ENCODE peak calls at places on chromosomes 12 and 14, in six cellular contexts. J is stomach, X is cardiac fibroblast, K is choroid plexus epithelial cell, P is left ventricle myocardium inferior, A is endothelial cell. N is an unnamed sample.

GRCh38 chr14:69650948-69651369 is 39.6 kb downstream of the SUSD6 start:
- DNase-seq in J (no peak), P (no peak), K (no peak), X (peak; percentile 65), A (no peak), N (no peak)

GRCh38 chr12:24366514-24366913 is 417.0 kb upstream of the SOX5 start:
- DNase-seq in A (no peak), X (no peak), K (no peak), P (no peak), J (no peak), N (no peak)

GRCh38 chr12:49055978-49056754 is 4.4 kb downstream of the KMT2D start:
- DNase-seq in J (peak; percentile 56), P (peak; percentile 45), A (peak; percentile 59), K (peak; percentile 91), X (peak; percentile 89), N (peak; percentile 91)

GRCh38 chr14:100666403-100666802 is 60.3 kb upstream of the DLK1 start:
- DNase-seq in K (no peak), A (no peak), P (no peak), J (no peak), X (no peak), N (no peak)

GRCh38 chr12:118635276-118635675 is 258.9 kb downstream of the SUDS3 start:
- DNase-seq in K (no peak), X (no peak), J (no peak), A (no peak), P (no peak), N (no peak)

GRCh38 chr12:46373303-46374182 is 970 bp upstream of the SLC38A2 start:
- DNase-seq in K (peak; percentile 73), J (peak; percentile 51), P (peak; percentile 51), A (peak; percentile 67), X (peak; percentile 62), N (peak; percentile 46)

GRCh38 chr14:102171173-102172020 is 31.7 kb downstream of the WDR20 start:
- DNase-seq in X (peak; percentile 22), A (no peak), J (no peak), P (no peak), K (no peak), N (no peak)

GRCh38 chr12:89690925-89691324 is 17.7 kb downstream of the ATP2B1 start:
- DNase-seq in K (no peak), X (peak; percentile 38), P (no peak), J (no peak), A (no peak), N (no peak)

GRCh38 chr12:49362077-49362476 is 5.2 kb upstream of the SPATS2 start:
- DNase-seq in A (no peak), X (no peak), K (no peak), J (no peak), P (no peak), N (no peak)

GRCh38 chr14:36690301-36691020 is 28.8 kb downstream of the PAX9 start:
- DNase-seq in P (no peak), K (peak; percentile 18), A (no peak), J (no peak), X (peak; percentile 18), N (no peak)

GRCh38 chr14:70078329-70078728 is 110.4 kb downstream of the SLC8A3 start:
- DNase-seq in J (no peak), X (no peak), A (no peak), P (no peak), K (no peak), N (no peak)

GRCh38 chr12:6672143-6672542 is 9.2 kb upstream of the ING4 start:
- DNase-seq in K (no peak), J (no peak), X (no peak), A (no peak), P (no peak), N (no peak)

GRCh38 chr14:76844223-76844622 is 18.0 kb downstream of the LRRC74A start:
- DNase-seq in X (peak; percentile 85), J (peak; percentile 32), P (peak; percentile 70), K (peak; percentile 44), A (peak; percentile 61), N (no peak)

GRCh38 chr12:65171073-65171472 is 1.7 kb downstream of the LEMD3 start:
- DNase-seq in A (no peak), J (no peak), X (peak; percentile 34), P (no peak), K (peak; percentile 12), N (no peak)

GRCh38 chr14:70916300-70916699 is 9.0 kb downstream of the PCNX1 start:
- DNase-seq in P (no peak), K (no peak), X (no peak), A (no peak), J (no peak), N (no peak)

GRCh38 chr12:69287556-69287955 is 48.2 kb downstream of the CPSF6 start:
- DNase-seq in X (no peak), A (no peak), K (no peak), J (no peak), P (no peak), N (no peak)

GRCh38 chr12:108850854-108851573 is 6.4 kb downstream of the SSH1 start:
- DNase-seq in K (peak; percentile 96), A (no peak), J (no peak), P (peak; percentile 74), X (peak; percentile 97), N (peak; percentile 71)
- TF ChIP-seq CTCF in K (peak; percentile 41), A (no peak), J (no peak), P (peak; percentile 33), X (peak; percentile 17), N (peak; percentile 46)

DNA sequence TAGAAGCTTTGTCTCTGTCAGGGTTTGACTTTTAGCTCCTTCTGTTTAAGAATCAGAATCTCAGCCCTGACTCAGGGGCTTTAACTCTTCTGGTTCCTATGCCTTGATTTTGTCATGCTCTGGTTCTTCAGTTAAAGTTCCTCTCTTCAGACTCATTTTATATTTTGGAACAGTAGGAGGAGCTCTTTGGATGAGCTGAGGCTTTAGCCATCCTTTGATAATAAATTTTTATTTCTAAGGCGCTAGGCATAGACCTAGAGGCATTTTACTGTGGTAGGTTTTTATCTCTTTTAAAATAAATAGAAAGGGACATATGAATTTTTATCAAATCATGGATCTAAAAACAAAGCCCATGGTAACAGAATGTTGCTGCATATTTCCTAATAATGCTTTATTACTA is 51.7 kb downstream of the ATP23 start:
- DNase-seq in K (peak; percentile 24), P (no peak), J (no peak), X (peak; percentile 8), A (no peak), N (no peak)
- TF ChIP-seq CTCF in K (peak; percentile 41), P (no peak), J (no peak), X (peak; percentile 19), A (no peak), N (no peak)

GRCh38 chr14:32246751-32247150 is 43.7 kb upstream of the RNU6-8 start:
- DNase-seq in K (no peak), X (no peak), A (no peak), P (no peak), J (no peak), N (no peak)

GRCh38 chr14:32249780-32250179 is 46.7 kb upstream of the RNU6-8 start:
- DNase-seq in A (no peak), J (no peak), K (no peak), X (no peak), P (no peak), N (no peak)

DNA sequence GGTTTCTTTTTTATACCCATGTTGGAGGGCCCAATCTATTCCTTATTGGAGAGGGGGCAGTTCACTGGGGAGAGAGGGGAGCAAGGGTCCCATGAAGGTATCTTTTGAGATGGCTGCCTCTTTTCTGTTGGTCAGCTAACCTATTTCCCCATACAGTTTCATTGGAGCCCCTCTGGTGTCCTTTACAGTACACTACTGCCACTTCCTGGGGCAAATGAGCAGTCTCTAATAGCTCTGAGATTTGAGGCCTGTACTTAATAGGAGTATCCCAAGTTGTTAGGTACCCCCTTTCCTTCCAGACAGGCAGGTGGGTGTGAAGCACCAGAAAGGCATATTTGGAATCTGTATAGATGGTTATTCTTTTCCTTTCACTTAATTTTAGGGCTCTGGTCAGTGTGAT is 41.3 kb upstream of the RNU6-8 start:
- DNase-seq in A (no peak), J (no peak), P (no peak), K (peak; percentile 41), X (peak; percentile 26), N (no peak)
- TF ChIP-seq CTCF in A (no peak), J (no peak), P (peak; percentile 11), K (peak; percentile 44), X (no peak), N (peak; percentile 19)

GRCh38 chr14:72516936-72517408 is 376.9 kb downstream of the DPF3 start:
- DNase-seq in X (peak; percentile 92), K (peak; percentile 93), P (peak; percentile 42), J (peak; percentile 64), A (peak; percentile 77), N (peak; percentile 36)

GRCh38 chr14:72517736-72518135 is 376.2 kb downstream of the DPF3 start:
- DNase-seq in P (no peak), K (no peak), X (peak; percentile 35), J (no peak), A (no peak), N (no peak)

GRCh38 chr14:72519543-72519942 is 374.4 kb downstream of the DPF3 start:
- DNase-seq in X (no peak), J (no peak), P (no peak), A (no peak), K (no peak), N (no peak)

GRCh38 chr14:72521045-72521444 is 372.9 kb downstream of the DPF3 start:
- DNase-seq in P (no peak), K (no peak), J (no peak), X (no peak), A (no peak), N (no peak)

GRCh38 chr14:72518809-72519377 is 375.0 kb downstream of the DPF3 start:
- DNase-seq in P (no peak), A (no peak), J (no peak), X (no peak), K (no peak), N (peak; percentile 48)
- TF ChIP-seq CTCF in P (no peak), A (no peak), J (no peak), X (no peak), K (no peak), N (no peak)

N was measured in GM13977.